ENCODE peak calls at places on chromosome 16, in ten cellular contexts. M is WERI-Rb-1, P is ascending aorta, W is tibial nerve, T is dorsolateral prefrontal cortex, Z is suprapubic skin, U is heart right ventricle, V is psoas muscle, H is body of pancreas, O is AG04450. E is an unnamed sample.

GRCh38 chr16:3734758-3735221 is 17.5 kb upstream of the TRAP1 start:
- DNase-seq in M (no peak), P (no peak), W (no peak), T (no peak), Z (no peak), U (no peak), V (no peak), H (no peak), O (no peak), E (no peak)

GRCh38 chr16:89410794-89411309 is 79.5 kb downstream of the ANKRD11 start:
- DNase-seq in M (peak), P (peak), W (peak), T (peak), Z (no peak), U (peak), V (peak), H (peak), O (peak), E (no peak)

GRCh38 chr16:50696575-50697420 is 3.4 kb downstream of the NOD2 start:
- DNase-seq in M (no peak), P (peak), W (peak), T (no peak), Z (peak), U (peak), V (peak), H (peak), O (no peak), E (no peak)

GRCh38 chr16:12171206-12171605 is 194.7 kb downstream of the SNX29 start:
- DNase-seq in M (no peak), P (no peak), W (no peak), T (no peak), Z (no peak), U (no peak), V (no peak), H (no peak), O (peak), E (no peak)

GRCh38 chr16:68696514-68696913 is 40.6 kb upstream of the CDH1 start:
- DNase-seq in M (no peak), P (no peak), W (no peak), T (no peak), Z (no peak), U (no peak), V (no peak), H (no peak), O (no peak), E (no peak)

GRCh38 chr16:12096162-12096781 is 119.7 kb downstream of the SNX29 start:
- DNase-seq in M (no peak), P (no peak), W (no peak), T (no peak), Z (no peak), U (no peak), V (no peak), H (no peak), O (no peak), E (no peak)

GRCh38 chr16:35308674-35309073 is 1849.3 kb downstream of the TP53TG3F start:
- DNase-seq in M (no peak), P (no peak), W (no peak), T (no peak), Z (no peak), U (no peak), V (no peak), H (no peak), O (no peak), E (no peak)

GRCh38 chr16:84283314-84284167 is 11.1 kb upstream of the WFDC1 start:
- DNase-seq in M (no peak), P (no peak), W (no peak), T (no peak), Z (no peak), U (peak), V (no peak), H (no peak), O (no peak), E (no peak)

GRCh38 chr16:22206013-22206846 is at the start of gene EEF2K:
- DNase-seq in M (peak), P (peak), W (peak), T (peak), Z (peak), U (peak), V (peak), H (peak), O (peak), E (peak)

GRCh38 chr16:19284207-19284606 is 1.3 kb upstream of the CLEC19A start:
- DNase-seq in M (no peak), P (no peak), W (no peak), T (peak), Z (no peak), U (no peak), V (peak), H (peak), O (no peak), E (no peak)

GRCh38 chr16:77273815-77274214 is 74.6 kb downstream of the SYCE1L start:
- DNase-seq in M (no peak), P (no peak), W (no peak), T (no peak), Z (no peak), U (no peak), V (no peak), H (no peak), O (no peak), E (no peak)

GRCh38 chr16:68401871-68402747 is 46.2 kb downstream of the SMPD3 start:
- DNase-seq in M (no peak), P (no peak), W (no peak), T (no peak), Z (no peak), U (no peak), V (no peak), H (no peak), O (no peak), E (no peak)

GRCh38 chr16:12553191-12553590 is 250.5 kb downstream of the CPPED1 start:
- DNase-seq in M (no peak), P (no peak), W (no peak), T (no peak), Z (no peak), U (no peak), V (no peak), H (no peak), O (no peak), E (peak)

GRCh38 chr16:88853336-88853941 is 3.3 kb downstream of the GALNS start:
- DNase-seq in M (no peak), P (peak), W (no peak), T (no peak), Z (no peak), U (no peak), V (no peak), H (no peak), O (no peak), E (no peak)

GRCh38 chr16:13403326-13403725 is 501.9 kb downstream of the SHISA9 start:
- DNase-seq in M (no peak), P (no peak), W (no peak), T (no peak), Z (no peak), U (no peak), V (no peak), H (no peak), O (no peak), E (no peak)

GRCh38 chr16:11039726-11040125 is 95.4 kb downstream of the CLEC16A start:
- DNase-seq in M (no peak), P (peak), W (no peak), T (no peak), Z (no peak), U (no peak), V (no peak), H (no peak), O (no peak), E (no peak)
- TF ChIP-seq CTCF in M (no peak), P (no peak), W (no peak), T (no peak), Z (no peak), U (no peak), V (no peak), H (no peak), O (no peak), E (no peak)

GRCh38 chr16:15434079-15434424 is 336 bp upstream of the BMERB1 start:
- DNase-seq in M (peak), P (no peak), W (no peak), T (no peak), Z (no peak), U (no peak), V (no peak), H (no peak), O (no peak), E (no peak)
- H3K4me3 ChIP-seq in M (peak), P (peak), W (peak), T (peak), Z (peak), U (peak), V (peak), H (peak), O (peak), E (no peak)

DNA sequence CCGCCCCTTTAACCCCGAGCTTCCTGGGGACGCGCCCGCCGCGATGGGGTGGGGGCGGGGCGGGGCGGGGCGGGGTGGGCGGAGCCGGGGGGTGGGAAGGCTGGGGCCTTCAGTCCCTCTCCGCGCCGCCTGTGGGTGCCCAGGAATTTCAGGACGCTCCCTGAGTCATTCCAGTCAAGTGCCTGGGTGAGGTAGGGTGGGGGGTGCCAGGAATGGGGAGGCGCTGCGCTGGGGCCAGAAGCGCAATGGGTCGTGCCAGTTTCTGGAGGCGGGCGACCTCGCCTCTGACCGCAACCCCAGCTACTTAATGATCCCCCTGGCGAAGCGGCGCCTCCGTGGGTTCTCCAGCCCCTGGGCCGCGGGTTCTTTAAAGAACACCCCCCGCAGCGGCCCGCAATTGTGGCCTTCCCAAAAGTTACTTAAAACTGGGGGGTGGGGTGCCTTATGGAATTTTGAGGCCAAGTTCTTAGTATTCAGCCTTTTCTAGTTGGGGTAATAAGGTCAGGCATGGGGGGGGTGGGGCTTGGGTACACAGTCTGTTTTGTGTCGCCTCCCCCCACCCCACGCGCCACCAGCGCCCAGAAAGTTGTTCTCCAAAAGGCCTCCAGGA is 826 bp upstream of the GSE1 start:
- DNase-seq in M (peak), P (peak), W (peak), T (no peak), Z (peak), U (peak), V (peak), H (peak), O (peak), E (peak)
- H3K27ac ChIP-seq in M (peak), P (peak), W (peak), T (no peak), Z (peak), U (peak), V (peak), H (peak), O (peak), E (peak)

GRCh38 chr16:75555707-75556512 is at the start of gene TMEM231:
- DNase-seq in M (peak), P (peak), W (peak), T (peak), Z (peak), U (peak), V (peak), H (peak), O (peak), E (peak)
- TF ChIP-seq CTCF in M (no peak), P (no peak), W (no peak), T (no peak), Z (no peak), U (no peak), V (no peak), H (peak), O (peak), E (peak)

GRCh38 chr16:47008612-47009011 is 35.1 kb upstream of the DNAJA2 start:
- DNase-seq in M (no peak), P (no peak), W (no peak), T (no peak), Z (no peak), U (no peak), V (no peak), H (no peak), O (no peak), E (no peak)

GRCh38 chr16:47008174-47008573 is 34.7 kb upstream of the DNAJA2 start:
- DNase-seq in M (no peak), P (no peak), W (no peak), T (no peak), Z (no peak), U (no peak), V (no peak), H (no peak), O (no peak), E (no peak)

GRCh38 chr16:47004652-47005051 is 31.2 kb upstream of the DNAJA2 start:
- DNase-seq in M (no peak), P (no peak), W (no peak), T (no peak), Z (no peak), U (no peak), V (no peak), H (no peak), O (no peak), E (no peak)
- H3K4me3 ChIP-seq in M (no peak), P (no peak), W (no peak), T (no peak), Z (no peak), U (no peak), V (no peak), H (no peak), O (no peak), E (no peak)